ENCODE peak calls at places on chromosomes 4 and X, in seven cellular contexts. One of them, this sample, is unnamed.
A peak's percentile ranks its signal among the peaks of the same experiment; 100 is the strongest.

GRCh38 chr4:120017939-120018692 is 48.5 kb downstream of the MAD2L1 start:
- DNase-seq in adrenal gland: no peak
- DNase-seq in WTC11: no peak
- DNase-seq in heart right ventricle: no peak
- DNase-seq in RPMI7951: no peak
- DNase-seq in GM20000: no peak
- DNase-seq in amygdala: no peak
- DNase-seq in this sample: no peak

GRCh38 chr4:70236125-70236524 is 6.3 kb upstream of the CSN3 start:
- DNase-seq in adrenal gland: no peak
- DNase-seq in WTC11: no peak
- DNase-seq in heart right ventricle: no peak
- DNase-seq in RPMI7951: no peak
- DNase-seq in GM20000: no peak
- DNase-seq in amygdala: no peak
- DNase-seq in this sample: no peak

GRCh38 chrX:7828594-7828993 is 14.4 kb upstream of the VCX start:
- DNase-seq in adrenal gland: no peak
- DNase-seq in WTC11: no peak
- DNase-seq in heart right ventricle: no peak
- DNase-seq in RPMI7951: no peak
- DNase-seq in GM20000: no peak
- DNase-seq in amygdala: no peak
- DNase-seq in this sample: no peak

GRCh38 chr4:83852085-83852451 is 316.2 kb downstream of the GPAT3 start:
- DNase-seq in adrenal gland: no peak
- DNase-seq in WTC11: no peak
- DNase-seq in heart right ventricle: no peak
- DNase-seq in RPMI7951: peak; percentile 58
- DNase-seq in GM20000: no peak
- DNase-seq in amygdala: no peak
- DNase-seq in this sample: no peak

GRCh38 chrX:106949366-106949765 is 29.2 kb downstream of the CLDN2 start:
- DNase-seq in adrenal gland: no peak
- DNase-seq in WTC11: no peak
- DNase-seq in heart right ventricle: no peak
- DNase-seq in RPMI7951: no peak
- DNase-seq in GM20000: no peak
- DNase-seq in amygdala: no peak
- DNase-seq in this sample: no peak

GRCh38 chrX:133852837-133853236 is 132.6 kb downstream of the GPC3 start:
- DNase-seq in adrenal gland: no peak
- DNase-seq in WTC11: no peak
- DNase-seq in heart right ventricle: no peak
- DNase-seq in RPMI7951: no peak
- DNase-seq in GM20000: no peak
- DNase-seq in amygdala: no peak
- DNase-seq in this sample: no peak

GRCh38 chr4:38078590-38079381 is 118.6 kb downstream of the PTTG2 start:
- DNase-seq in adrenal gland: no peak
- DNase-seq in WTC11: no peak
- DNase-seq in heart right ventricle: no peak
- DNase-seq in RPMI7951: peak; percentile 60
- DNase-seq in GM20000: no peak
- DNase-seq in amygdala: no peak
- DNase-seq in this sample: no peak

GRCh38 chr4:168605411-168605810 is 108.6 kb downstream of the PALLD start:
- DNase-seq in adrenal gland: no peak
- DNase-seq in WTC11: no peak
- DNase-seq in heart right ventricle: peak; percentile 12
- DNase-seq in RPMI7951: peak; percentile 84
- DNase-seq in GM20000: no peak
- DNase-seq in amygdala: no peak
- DNase-seq in this sample: no peak

GRCh38 chrX:69321789-69322188 is 156.5 kb upstream of the PJA1 start:
- DNase-seq in adrenal gland: no peak
- DNase-seq in WTC11: no peak
- DNase-seq in heart right ventricle: no peak
- DNase-seq in RPMI7951: no peak
- DNase-seq in GM20000: no peak
- DNase-seq in amygdala: no peak
- DNase-seq in this sample: no peak

GRCh38 chr4:153295131-153295755 is 49.2 kb upstream of the MND1 start:
- DNase-seq in adrenal gland: no peak
- DNase-seq in WTC11: peak; percentile 18
- DNase-seq in heart right ventricle: no peak
- DNase-seq in RPMI7951: no peak
- DNase-seq in GM20000: no peak
- DNase-seq in amygdala: no peak
- DNase-seq in this sample: peak; percentile 46

GRCh38 chrX:134181261-134181660 is 55.7 kb upstream of the CCDC160 start:
- DNase-seq in adrenal gland: no peak
- DNase-seq in WTC11: no peak
- DNase-seq in heart right ventricle: no peak
- DNase-seq in RPMI7951: no peak
- DNase-seq in GM20000: no peak
- DNase-seq in amygdala: no peak
- DNase-seq in this sample: no peak